ENCODE peak calls at places on chromosomes 3 and 15, in nine cellular contexts. G, Y, H, Z, B, K, N, R and U are unnamed samples.
A peak's percentile ranks its signal among the peaks of the same experiment; 100 is the strongest.

GRCh38 chr15:51706347-51706746 is 25.0 kb downstream of the SCG3 start:
- DNase-seq in B (no peak), R (no peak), K (no peak), H (no peak), G (no peak), N (no peak), Z (no peak), Y (no peak), U (no peak)

GRCh38 chr15:68442041-68442440 is 10.1 kb upstream of the ITGA11 start:
- DNase-seq in B (no peak), R (no peak), Y (peak; percentile 45), N (no peak), G (no peak), Z (no peak), H (no peak), K (no peak), U (no peak)

GRCh38 chr3:27963519-27963918 is 241.4 kb upstream of the EOMES start:
- DNase-seq in Z (no peak), Y (no peak), H (no peak), K (no peak), G (no peak), N (no peak), B (no peak), R (no peak), U (no peak)

GRCh38 chr3:57958642-57959406 is 49.4 kb upstream of the FLNB start:
- DNase-seq in Z (no peak), N (no peak), K (peak; percentile 46), B (no peak), G (no peak), R (no peak), Y (no peak), H (no peak), U (no peak)

GRCh38 chr3:59817511-59817910 is 767.7 kb upstream of the CFAP20DC start:
- DNase-seq in G (no peak), Z (no peak), B (no peak), Y (no peak), N (no peak), R (no peak), K (peak; percentile 18), H (no peak), U (no peak)

GRCh38 chr3:113947372-113948014 is at the start of gene ZDHHC23:
- DNase-seq in Y (peak; percentile 34), Z (peak; percentile 77), N (peak; percentile 89), H (peak; percentile 76), G (peak; percentile 67), R (peak; percentile 82), B (peak; percentile 58), K (peak; percentile 80), U (peak; percentile 21)

GRCh38 chr15:69842851-69843250 is 254.9 kb downstream of the TLE3 start:
- DNase-seq in K (no peak), Y (no peak), B (no peak), H (no peak), N (no peak), G (no peak), Z (no peak), R (no peak), U (no peak)

GRCh38 chr15:92494791-92495190 is 101.1 kb downstream of the ST8SIA2 start:
- DNase-seq in N (no peak), Z (no peak), Y (no peak), K (no peak), B (no peak), R (no peak), H (no peak), G (no peak), U (no peak)

GRCh38 chr3:64533565-64534317 is 154.1 kb downstream of the ADAMTS9 start:
- DNase-seq in Z (peak; percentile 92), Y (peak; percentile 87), R (peak; percentile 32), H (peak; percentile 82), B (peak; percentile 66), G (no peak), K (peak; percentile 64), N (peak; percentile 69), U (peak; percentile 82)

GRCh38 chr15:78205856-78206255 is 28.5 kb downstream of the ACSBG1 start:
- DNase-seq in Z (no peak), G (no peak), N (no peak), B (no peak), Y (no peak), K (no peak), R (peak; percentile 17), H (no peak), U (no peak)

GRCh38 chr3:183340222-183340621 is 87.2 kb downstream of the B3GNT5 start:
- DNase-seq in G (no peak), R (no peak), K (no peak), N (no peak), H (no peak), Z (no peak), B (no peak), Y (no peak), U (no peak)

GRCh38 chr3:113222412-113223086 is 11.2 kb downstream of the BOC start:
- DNase-seq in N (no peak), K (no peak), Y (no peak), Z (no peak), B (no peak), G (no peak), R (no peak), H (no peak), U (no peak)

GRCh38 chr3:190384241-190384863 is 3.6 kb upstream of the CLDN16 start:
- DNase-seq in G (no peak), K (peak; percentile 86), H (no peak), R (no peak), N (peak; percentile 57), Z (peak; percentile 27), B (peak; percentile 90), Y (peak; percentile 69), U (no peak)

GRCh38 chr3:71117572-71118247 is 465.8 kb downstream of the FOXP1 start:
- DNase-seq in N (no peak), R (no peak), B (no peak), Y (peak; percentile 69), Z (no peak), K (peak; percentile 91), H (no peak), G (no peak), U (no peak)

GRCh38 chr3:99865321-99865720 is 47.7 kb downstream of the CMSS1 start:
- DNase-seq in Y (peak; percentile 61), B (peak; percentile 51), K (peak; percentile 57), N (no peak), R (no peak), G (no peak), Z (no peak), H (no peak), U (no peak)
- H3K4me1 ChIP-seq in Y (peaks cover 30% of the 10 kb centered on the region), B (peaks cover 17% of the 10 kb centered on the region), K (peaks cover 52% of the 10 kb centered on the region), N (no peaks in the 10 kb centered on the region), R (peaks cover 8% of the 10 kb centered on the region), G (no peaks in the 10 kb centered on the region), Z (no peaks in the 10 kb centered on the region), H (peaks cover 65% of the 10 kb centered on the region), U (no peaks in the 10 kb centered on the region)

GRCh38 chr15:40103864-40104271 is 4.8 kb downstream of the BMF start:
- DNase-seq in N (no peak), Y (no peak), H (no peak), G (no peak), R (no peak), K (no peak), Z (no peak), B (no peak), U (no peak)
- H3K27ac ChIP-seq in N (peak overlapping the region; percentile 93), Y (peak overlapping the region; percentile 35), H (peak overlapping the region; percentile 93), G (no peak overlapping the region), R (no peak overlapping the region), K (peak overlapping the region; percentile 70), Z (peak overlapping the region; percentile 83), B (no peak overlapping the region), U (peak overlapping the region; percentile 95)

GRCh38 chr15:37362414-37362813 is 262.1 kb upstream of the MEIS2 start:
- DNase-seq in Y (no peak), H (no peak), N (no peak), G (no peak), K (no peak), B (no peak), R (no peak), Z (no peak), U (no peak)
- H3K4me1 ChIP-seq in Y (no peaks in the 10 kb centered on the region), H (no peaks in the 10 kb centered on the region), N (no peaks in the 10 kb centered on the region), G (no peaks in the 10 kb centered on the region), K (no peaks in the 10 kb centered on the region), B (no peaks in the 10 kb centered on the region), R (no peaks in the 10 kb centered on the region), Z (no peaks in the 10 kb centered on the region), U (no peaks in the 10 kb centered on the region)

DNA sequence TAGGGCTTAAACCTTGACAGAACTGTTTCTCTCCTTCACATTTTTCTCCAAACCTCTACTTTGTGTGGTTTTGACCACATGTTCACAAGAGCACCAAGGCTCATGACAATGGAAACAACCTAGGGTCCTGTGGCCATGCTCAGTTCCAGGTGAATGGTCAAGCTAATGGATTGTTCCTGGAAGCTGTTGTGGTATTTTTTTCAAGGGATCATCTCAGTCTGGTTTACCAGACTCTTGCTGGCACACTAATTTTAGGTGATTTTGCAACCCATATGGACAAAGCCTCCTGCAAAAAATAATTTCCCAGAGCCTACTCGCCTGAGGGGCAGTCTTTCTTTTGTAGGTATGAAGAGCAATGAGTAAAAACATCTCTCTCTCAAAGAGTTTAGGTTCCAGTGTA is 67.2 kb downstream of the LSAMP start:
- DNase-seq in B (no peak), G (no peak), Z (no peak), Y (no peak), H (no peak), R (no peak), K (no peak), N (no peak), U (no peak)
- H3K27ac ChIP-seq in B (no peak overlapping the region), G (no peak overlapping the region), Z (no peak overlapping the region), Y (no peak overlapping the region), H (no peak overlapping the region), R (no peak overlapping the region), K (no peak overlapping the region), N (no peak overlapping the region), U (no peak overlapping the region)

GRCh38 chr3:186510374-186511079 is 33.7 kb downstream of the CRYGS start:
- DNase-seq in G (no peak), Z (no peak), K (no peak), N (no peak), H (no peak), Y (no peak), R (no peak), B (peak; percentile 73), U (no peak)

GRCh38 chr3:186512570-186513302 is 31.4 kb downstream of the CRYGS start:
- DNase-seq in K (no peak), B (no peak), R (no peak), Y (no peak), G (no peak), Z (no peak), H (no peak), N (no peak), U (no peak)

GRCh38 chr3:186509423-186509822 is 34.8 kb downstream of the CRYGS start:
- DNase-seq in G (no peak), Z (no peak), H (no peak), Y (no peak), R (no peak), B (no peak), N (no peak), K (peak; percentile 8), U (no peak)

GRCh38 chr3:186511245-186511644 is 32.9 kb downstream of the CRYGS start:
- DNase-seq in Y (no peak), R (no peak), B (peak; percentile 21), K (no peak), Z (no peak), N (no peak), G (no peak), H (no peak), U (no peak)

GRCh38 chr3:186511702-186512101 is 32.5 kb downstream of the CRYGS start:
- DNase-seq in K (no peak), N (no peak), Z (no peak), H (no peak), G (no peak), Y (no peak), R (no peak), B (no peak), U (no peak)
- H3K4me1 ChIP-seq in K (no peaks in the 10 kb centered on the region), N (no peaks in the 10 kb centered on the region), Z (no peaks in the 10 kb centered on the region), H (no peaks in the 10 kb centered on the region), G (peaks cover 17% of the 10 kb centered on the region), Y (no peaks in the 10 kb centered on the region), R (peaks cover 21% of the 10 kb centered on the region), B (peaks cover 14% of the 10 kb centered on the region), U (no peaks in the 10 kb centered on the region)